ENCODE peak calls at places on chromosomes 5 and 9, in seven cellular contexts. R is fibroblast of the aortic adventitia; Z is effector memory CD8-positive, alpha-beta T cell; D is stimulated activated CD8-positive, alpha-beta memory T cell treated with anti-CD3 and anti-CD28 coated beads, Interleukin-12 subunit alpha, Interleukin-12 subunit beta, amount 100 ng/mL, for 1 hour; P is cardiac fibroblast; S is stimulated activated CD4-positive, alpha-beta T cell treated with anti-CD3 and anti-CD28 coated beads, Interleukin-15, amount 100 ng/mL, for 1 hour; M is H7. G is an unnamed sample.
A peak's percentile ranks its signal among the peaks of the same experiment; 100 is the strongest.

GRCh38 chr5:76393035-76393680 is 9.9 kb upstream of the IQGAP2 start:
- DNase-seq in D (no peak), S (no peak), M (peak; percentile 28), P (no peak), R (no peak), Z (peak; percentile 31), G (no peak)

GRCh38 chr9:136622538-136622948 is 40.2 kb upstream of the EGFL7 start:
- DNase-seq in S (no peak), R (no peak), Z (no peak), P (no peak), M (peak; percentile 61), D (no peak), G (no peak)

GRCh38 chr5:18466731-18467130 is 832.5 kb downstream of the TAF11L14 start:
- DNase-seq in Z (no peak), R (no peak), P (no peak), S (no peak), M (no peak), D (no peak), G (no peak)

GRCh38 chr5:169107316-169107715 is 193.6 kb downstream of the SLIT3 start:
- DNase-seq in R (peak; percentile 52), S (no peak), P (peak; percentile 13), M (no peak), Z (no peak), D (no peak), G (no peak)

GRCh38 chr9:106468431-106468830 is 394.5 kb upstream of the ZNF462 start:
- DNase-seq in M (no peak), P (no peak), S (no peak), R (no peak), Z (no peak), D (no peak), G (no peak)

GRCh38 chr5:130295235-130295634 is 391.0 kb downstream of the CHSY3 start:
- DNase-seq in R (no peak), S (no peak), D (no peak), Z (no peak), M (no peak), P (no peak), G (no peak)

GRCh38 chr9:32334112-32334511 is 50.3 kb upstream of the ACO1 start:
- DNase-seq in D (no peak), Z (no peak), S (no peak), P (no peak), M (no peak), R (no peak), G (no peak)

GRCh38 chr9:130865921-130866320 is 30.7 kb downstream of the QRFP start:
- DNase-seq in R (no peak), M (no peak), P (no peak), S (no peak), Z (no peak), D (no peak), G (no peak)

GRCh38 chr5:81782811-81783210 is 31.9 kb upstream of the SSBP2 start:
- DNase-seq in M (no peak), P (peak; percentile 17), Z (no peak), D (no peak), S (no peak), R (peak; percentile 27), G (no peak)

GRCh38 chr9:92636627-92637026 is 33.3 kb downstream of the IPPK start:
- DNase-seq in D (no peak), R (no peak), Z (no peak), P (no peak), S (no peak), M (no peak), G (no peak)

GRCh38 chr5:134041570-134042411 is 37.0 kb upstream of the VDAC1 start:
- DNase-seq in M (no peak), R (no peak), S (no peak), D (no peak), P (no peak), Z (no peak), G (no peak)

GRCh38 chr5:179623906-179624741 is 653 bp upstream of the HNRNPH1 start:
- DNase-seq in D (no peak), R (peak; percentile 79), S (no peak), P (peak; percentile 71), M (peak; percentile 92), Z (no peak), G (no peak)

GRCh38 chr5:78467744-78468357 is 107.4 kb downstream of the SCAMP1 start:
- DNase-seq in R (peak; percentile 79), M (peak; percentile 24), Z (no peak), S (no peak), D (no peak), P (peak; percentile 79), G (peak; percentile 16)

GRCh38 chr9:93682155-93682968 is 106.0 kb downstream of the PHF2 start:
- DNase-seq in M (peak; percentile 94), S (no peak), Z (peak; percentile 49), D (peak; percentile 19), R (peak; percentile 57), P (peak; percentile 67), G (no peak)

GRCh38 chr9:116718111-116718510 is 31.0 kb downstream of the TRIM32 start:
- DNase-seq in R (no peak), M (no peak), P (no peak), Z (no peak), D (no peak), S (no peak), G (no peak)

GRCh38 chr5:158543539-158544387 is 556.0 kb downstream of the EBF1 start:
- DNase-seq in D (no peak), S (no peak), R (peak; percentile 61), M (no peak), Z (no peak), P (no peak), G (no peak)

GRCh38 chr5:156259618-156260017 is 67.3 kb upstream of the SGCD start:
- DNase-seq in Z (no peak), P (no peak), R (no peak), D (no peak), S (no peak), M (no peak), G (no peak)

GRCh38 chr9:33464045-33464636 is 9.6 kb downstream of the NOL6 start:
- DNase-seq in S (no peak), M (peak; percentile 13), P (no peak), Z (no peak), R (no peak), D (no peak), G (no peak)

GRCh38 chr5:13566903-13567339 is 377.6 kb downstream of the DNAH5 start:
- DNase-seq in S (no peak), R (peak; percentile 83), Z (no peak), P (no peak), D (no peak), M (no peak), G (no peak)

GRCh38 chr5:72248352-72249032 is 71.5 kb downstream of the MRPS27 start:
- DNase-seq in P (peak; percentile 91), R (peak; percentile 97), S (no peak), M (peak; percentile 5), D (no peak), Z (no peak), G (no peak)